ENCODE peak calls at places on chromosomes 13 and 19, in six cellular contexts. H is fibroblast of lung; L is transverse colon; R is lower lobe of right lung; C is HepG2; A is CD8-positive, alpha-beta memory T cell. T is an unnamed sample. For H3K4me1, the result is how much of the 10 kb centered on the place peaks cover.

GRCh38 chr19:3108775-3109174 is 14.6 kb downstream of the GNA11 start:
- DNase-seq in H (peak), L (peak), R (peak), C (peak), A (peak), T (peak)

GRCh38 chr19:1373534-1374249 is 10.0 kb upstream of the NDUFS7 start:
- DNase-seq in H (peak), L (no peak), R (no peak), C (peak), A (no peak), T (no peak)

GRCh38 chr19:49442354-49442753 is 1.0 kb upstream of the SLC17A7 start:
- DNase-seq in H (no peak), L (peak), R (no peak), C (no peak), A (no peak), T (no peak)

GRCh38 chr13:48009298-48009697 is 8.2 kb upstream of the SUCLA2 start:
- DNase-seq in H (peak), L (peak), R (no peak), C (peak), A (no peak), T (no peak)

GRCh38 chr13:95533545-95534135 is 18.9 kb upstream of the CLDN10 start:
- DNase-seq in H (no peak), L (peak), R (no peak), C (no peak), A (no peak), T (peak)

GRCh38 chr13:49314344-49314882 is 66.7 kb downstream of the CDADC1 start:
- DNase-seq in H (peak), L (no peak), R (no peak), C (no peak), A (no peak), T (no peak)

GRCh38 chr13:112702983-112703379 is 13.1 kb downstream of the ATP11A start:
- DNase-seq in H (no peak), L (peak), R (no peak), C (no peak), A (no peak), T (peak)

GRCh38 chr13:33123066-33123940 is 107.1 kb downstream of the KL start:
- DNase-seq in H (peak), L (no peak), R (peak), C (peak), A (no peak), T (peak)

GRCh38 chr19:1761528-1762242 is 8.4 kb downstream of the ONECUT3 start:
- DNase-seq in H (no peak), L (no peak), R (no peak), C (no peak), A (no peak), T (no peak)

GRCh38 chr13:48429886-48430285 is 17.0 kb upstream of the LPAR6 start:
- DNase-seq in H (no peak), L (no peak), R (no peak), C (no peak), A (no peak), T (no peak)

GRCh38 chr13:110929104-110929777 is 14.4 kb upstream of the ANKRD10 start:
- DNase-seq in H (no peak), L (no peak), R (no peak), C (no peak), A (no peak), T (no peak)

GRCh38 chr13:114112826-114113322 is 19.5 kb downstream of the RASA3 start:
- DNase-seq in H (no peak), L (peak), R (no peak), C (no peak), A (peak), T (no peak)

GRCh38 chr13:23697772-23698313 is 127.6 kb downstream of the TNFRSF19 start:
- DNase-seq in H (no peak), L (no peak), R (no peak), C (no peak), A (no peak), T (no peak)

GRCh38 chr13:42047561-42048322 is 706 bp upstream of the DGKH start:
- DNase-seq in H (peak), L (peak), R (peak), C (no peak), A (peak), T (peak)

GRCh38 chr13:101152184-101152583 is 264.1 kb downstream of the NALCN start:
- DNase-seq in H (no peak), L (no peak), R (no peak), C (no peak), A (no peak), T (no peak)

GRCh38 chr19:1992759-1993260 is 22.7 kb downstream of the BTBD2 start:
- DNase-seq in H (no peak), L (peak), R (peak), C (no peak), A (no peak), T (no peak)

GRCh38 chr19:27793128-27793643 is 1419.8 kb downstream of the UQCRFS1 start:
- DNase-seq in H (peak), L (peak), R (peak), C (peak), A (peak), T (peak)

GRCh38 chr19:3821857-3822364 is 35.7 kb upstream of the MATK start:
- DNase-seq in H (no peak), L (peak), R (peak), C (peak), A (peak), T (peak)

GRCh38 chr13:112846411-112847115 is 122.5 kb upstream of the MCF2L start:
- DNase-seq in H (no peak), L (no peak), R (no peak), C (no peak), A (no peak), T (peak)

GRCh38 chr19:4152241-4152998 is 1.0 kb upstream of the CREB3L3 start:
- DNase-seq in H (no peak), L (no peak), R (no peak), C (no peak), A (no peak), T (no peak)

GRCh38 chr13:97758317-97758716 is 195.2 kb upstream of the IPO5 start:
- DNase-seq in H (no peak), L (no peak), R (no peak), C (no peak), A (no peak), T (no peak)

GRCh38 chr13:95471960-95472359 is 80.6 kb upstream of the CLDN10 start:
- DNase-seq in H (no peak), L (no peak), R (no peak), C (no peak), A (no peak), T (no peak)

GRCh38 chr19:44800461-44800860 is 8.4 kb upstream of the BCAM start:
- DNase-seq in H (peak), L (peak), R (peak), C (peak), A (peak), T (peak)

GRCh38 chr13:75771818-75772217 is 135.7 kb downstream of the LMO7 start:
- DNase-seq in H (peak), L (no peak), R (no peak), C (no peak), A (no peak), T (no peak)

GRCh38 chr13:38862443-38862842 is 128.2 kb downstream of the STOML3 start:
- DNase-seq in H (no peak), L (no peak), R (no peak), C (no peak), A (no peak), T (no peak)

GRCh38 chr19:271856-272255 is 19.3 kb downstream of the PLPP2 start:
- DNase-seq in H (no peak), L (no peak), R (no peak), C (no peak), A (no peak), T (no peak)

GRCh38 chr13:99871249-99871898 is 100.2 kb downstream of the ZIC5 start:
- DNase-seq in H (no peak), L (no peak), R (no peak), C (no peak), A (no peak), T (no peak)

GRCh38 chr19:55080915-55081772 is 5.5 kb downstream of the EPS8L1 start:
- DNase-seq in H (peak), L (peak), R (peak), C (peak), A (peak), T (peak)

GRCh38 chr19:45515807-45516401 is 8.6 kb downstream of the VASP start:
- DNase-seq in H (no peak), L (peak), R (peak), C (no peak), A (no peak), T (no peak)

GRCh38 chr19:30076101-30076551 is 134.1 kb downstream of the URI1 start:
- DNase-seq in H (no peak), L (no peak), R (no peak), C (no peak), A (no peak), T (no peak)

GRCh38 chr19:18419699-18420460 is 682 bp downstream of the SSBP4 start:
- DNase-seq in H (no peak), L (peak), R (peak), C (peak), A (peak), T (peak)

GRCh38 chr19:18422530-18423191 is 3.5 kb downstream of the SSBP4 start:
- DNase-seq in H (no peak), L (no peak), R (peak), C (no peak), A (peak), T (peak)

GRCh38 chr19:18421371-18421959 is 2.3 kb downstream of the SSBP4 start:
- DNase-seq in H (no peak), L (no peak), R (peak), C (no peak), A (peak), T (no peak)

GRCh38 chr19:18419195-18419698 is at the start of gene SSBP4:
- DNase-seq in H (peak), L (peak), R (peak), C (peak), A (peak), T (peak)

DNA sequence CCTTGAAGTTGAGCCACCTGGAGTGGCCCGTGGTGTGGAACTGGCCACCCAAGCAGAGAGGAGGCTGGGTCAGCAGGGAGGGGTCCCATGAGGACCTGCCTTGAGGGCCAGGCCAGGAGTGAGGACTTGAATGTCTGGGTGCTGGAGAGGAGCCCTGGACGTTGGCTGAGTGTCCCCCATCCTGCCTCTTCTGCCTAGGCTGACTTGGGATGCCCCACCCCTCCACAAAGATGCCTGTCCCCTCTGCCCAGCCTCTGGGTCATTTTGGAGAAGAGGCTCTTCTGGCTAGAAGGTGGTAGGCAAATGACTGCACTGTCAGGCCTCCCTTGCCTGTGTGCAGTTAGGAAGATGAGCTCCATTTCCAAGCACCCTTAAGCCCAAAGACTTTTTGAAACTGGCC is 1.7 kb downstream of the SSBP4 start:
- DNase-seq in H (no peak), L (no peak), R (peak), C (no peak), A (peak), T (no peak)
- H3K4me1 ChIP-seq in H (under half), L (under half), R (half or more), C (under half), A (half or more), T (under half)

GRCh38 chr19:35459414-35460082 is 11.5 kb downstream of the FFAR2 start:
- DNase-seq in H (no peak), L (peak), R (peak), C (peak), A (no peak), T (peak)
- H3K4me3 ChIP-seq in H (no peak), L (no peak), R (no peak), C (peak), A (no peak), T (no peak)

GRCh38 chr19:46620716-46621115 is 4.2 kb downstream of the PTGIR start:
- DNase-seq in H (peak), L (no peak), R (no peak), C (no peak), A (peak), T (no peak)

GRCh38 chr19:46620267-46620666 is 4.6 kb downstream of the PTGIR start:
- DNase-seq in H (no peak), L (no peak), R (no peak), C (no peak), A (no peak), T (no peak)

GRCh38 chr19:46622118-46622446 is 2.8 kb downstream of the PTGIR start:
- DNase-seq in H (no peak), L (no peak), R (no peak), C (no peak), A (peak), T (no peak)

GRCh38 chr19:46623915-46624502 is 880 bp downstream of the PTGIR start:
- DNase-seq in H (no peak), L (no peak), R (no peak), C (no peak), A (no peak), T (no peak)

GRCh38 chr19:46621191-46622117 is 3.4 kb downstream of the PTGIR start:
- DNase-seq in H (no peak), L (no peak), R (peak), C (no peak), A (peak), T (no peak)
- H3K4me1 ChIP-seq in H (under half), L (under half), R (half or more), C (under half), A (half or more), T (under half)

GRCh38 chr13:21671793-21672680 is 1.2 kb downstream of the FGF9 start:
- DNase-seq in H (no peak), L (no peak), R (no peak), C (no peak), A (no peak), T (no peak)
- H3K4me3 ChIP-seq in H (no peak), L (peak), R (peak), C (no peak), A (peak), T (peak)

GRCh38 chr19:41302624-41303351 is 7.2 kb upstream of the CCDC97 start:
- DNase-seq in H (no peak), L (peak), R (no peak), C (no peak), A (peak), T (peak)
- H3K4me1 ChIP-seq in H (under half), L (under half), R (under half), C (under half), A (half or more), T (under half)

DNA sequence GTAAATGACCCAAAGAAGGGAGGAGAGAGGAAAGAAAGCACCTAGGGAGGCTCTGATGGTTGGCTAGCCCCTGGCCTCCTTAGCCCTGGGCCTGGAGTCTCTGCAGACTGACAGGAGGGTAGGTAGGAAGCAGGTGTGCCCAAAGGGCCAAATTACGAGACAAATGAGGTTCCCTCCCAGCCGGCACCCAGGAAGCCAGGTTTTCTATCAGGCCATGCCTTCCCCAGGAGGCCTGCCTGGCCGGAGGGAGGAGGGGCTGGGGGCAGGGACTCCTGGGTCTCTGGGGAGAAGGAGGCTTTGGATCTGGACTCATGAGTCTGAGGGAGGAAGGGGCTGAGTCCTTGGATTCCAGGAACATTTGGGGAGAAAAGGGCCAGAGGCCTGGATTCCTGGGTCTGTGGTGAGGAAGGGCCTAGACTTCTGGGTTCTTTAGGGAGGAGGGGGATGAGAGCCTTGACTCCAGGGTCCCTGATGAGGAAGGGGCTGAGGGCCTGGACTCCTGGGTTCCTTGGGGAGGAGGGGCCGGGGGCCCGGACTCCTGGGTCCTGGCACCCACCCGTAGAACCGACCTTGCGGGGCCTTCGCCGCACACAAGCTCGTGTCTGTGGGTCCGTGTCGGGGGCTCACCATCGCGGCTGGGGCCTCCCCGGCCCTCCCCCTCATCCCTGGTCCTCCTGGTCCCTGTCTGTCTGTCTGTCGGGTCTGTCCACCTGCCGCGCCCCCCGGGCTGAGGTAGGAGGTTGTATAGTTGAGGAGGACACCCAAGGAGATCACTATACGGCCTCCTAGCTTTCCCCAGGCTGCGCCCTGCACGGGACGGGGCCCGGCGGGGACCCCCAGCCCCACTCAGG is 840 bp upstream of the SPACA6 start:
- DNase-seq in H (no peak), L (no peak), R (no peak), C (no peak), A (no peak), T (peak)
- H3K4me3 ChIP-seq in H (peak), L (peak), R (peak), C (no peak), A (no peak), T (peak)